ENCODE peak calls at places on chromosomes 4 and X, in four cellular contexts. W is K562, Z is HepG2, L is GM12878. O is an unnamed sample.

GRCh38 chr4:108035691-108036090 is 46.0 kb downstream of the HADH start:
- DNase-seq in W (no peak), Z (no peak), L (no peak), O (no peak)

GRCh38 chr4:55560096-55560495 is 13.4 kb upstream of the CLOCK start:
- DNase-seq in W (peak), Z (no peak), L (no peak), O (no peak)

GRCh38 chr4:110799171-110799570 is 176.3 kb upstream of the PITX2 start:
- DNase-seq in W (no peak), Z (no peak), L (no peak), O (no peak)

GRCh38 chrX:119507206-119507605 is 39.0 kb downstream of the SLC25A5 start:
- DNase-seq in W (no peak), Z (no peak), L (no peak), O (no peak)

GRCh38 chr4:69362351-69362750 is 82.1 kb downstream of the UGT2B28 start:
- DNase-seq in W (no peak), Z (no peak), L (no peak), O (no peak)

GRCh38 chrX:143472334-143472938 is 44.8 kb downstream of the SPANXN3 start:
- DNase-seq in W (no peak), Z (no peak), L (no peak), O (no peak)

GRCh38 chrX:57367649-57368048 is 81.1 kb downstream of the FAAH2 start:
- DNase-seq in W (no peak), Z (peak), L (no peak), O (no peak)

GRCh38 chr4:146051724-146052396 is 113.2 kb upstream of the ZNF827 start:
- DNase-seq in W (no peak), Z (no peak), L (no peak), O (no peak)

GRCh38 chr4:121168446-121168845 is 4.3 kb upstream of the TNIP3 start:
- DNase-seq in W (no peak), Z (no peak), L (no peak), O (no peak)

GRCh38 chrX:9873952-9874351 is 87.7 kb downstream of the SHROOM2 start:
- DNase-seq in W (peak), Z (peak), L (no peak), O (peak)

GRCh38 chrX:143633530-143634372 is 2.1 kb downstream of the SLITRK4 start:
- DNase-seq in W (no peak), Z (no peak), L (no peak), O (no peak)

GRCh38 chrX:31679861-31680260 is 608.0 kb upstream of the FTHL17 start:
- DNase-seq in W (no peak), Z (no peak), L (no peak), O (no peak)

GRCh38 chr4:112288455-112288854 is 2.8 kb upstream of the TIFA start:
- DNase-seq in W (no peak), Z (no peak), L (no peak), O (no peak)

GRCh38 chrX:107135076-107135964 is 16.7 kb upstream of the RBM41 start:
- DNase-seq in W (no peak), Z (peak), L (no peak), O (no peak)

GRCh38 chr4:182447938-182448280 is 204.7 kb downstream of the TENM3 start:
- DNase-seq in W (no peak), Z (no peak), L (no peak), O (peak)

GRCh38 chr4:1661695-1662094 is 22.4 kb downstream of the FAM53A start:
- DNase-seq in W (no peak), Z (peak), L (no peak), O (no peak)

GRCh38 chr4:94304365-94304971 is 38.2 kb downstream of the HPGDS start:
- DNase-seq in W (peak), Z (peak), L (no peak), O (no peak)

GRCh38 chrX:39577976-39578962 is 519.5 kb downstream of the BCOR start:
- DNase-seq in W (no peak), Z (no peak), L (peak), O (no peak)

GRCh38 chr4:87849612-87850011 is 16.8 kb downstream of the MEPE start:
- DNase-seq in W (no peak), Z (no peak), L (no peak), O (no peak)

GRCh38 chr4:61723492-61723891 is 523.4 kb downstream of the ADGRL3 start:
- DNase-seq in W (no peak), Z (no peak), L (no peak), O (peak)

GRCh38 chr4:83386931-83387897 is 52.6 kb upstream of the HPSE start:
- DNase-seq in W (no peak), Z (no peak), L (no peak), O (no peak)

GRCh38 chrX:43958529-43958928 is 14.7 kb downstream of the NDP start:
- DNase-seq in W (peak), Z (peak), L (peak), O (no peak)

GRCh38 chrX:101388604-101389003 is 2.2 kb upstream of the RPL36A start:
- DNase-seq in W (no peak), Z (no peak), L (no peak), O (no peak)

GRCh38 chr4:90833698-90834097 is 706.5 kb downstream of the CCSER1 start:
- DNase-seq in W (no peak), Z (no peak), L (no peak), O (no peak)

GRCh38 chr4:113784497-113785254 is 23.1 kb upstream of the CAMK2D start:
- DNase-seq in W (no peak), Z (peak), L (no peak), O (no peak)

GRCh38 chr4:38832624-38833528 is 23.7 kb downstream of the TLR6 start:
- DNase-seq in W (no peak), Z (no peak), L (no peak), O (peak)

GRCh38 chrX:40931921-40932320 is 153.3 kb upstream of the USP9X start:
- DNase-seq in W (no peak), Z (no peak), L (no peak), O (no peak)

GRCh38 chr4:145404754-145405153 is 76.9 kb upstream of the SMAD1 start:
- DNase-seq in W (no peak), Z (no peak), L (no peak), O (no peak)

GRCh38 chrX:102606115-102606514 is 6.8 kb downstream of the ARMCX5 start:
- DNase-seq in W (no peak), Z (no peak), L (no peak), O (no peak)

GRCh38 chrX:140229187-140229586 is 263.9 kb upstream of the CXorf66 start:
- DNase-seq in W (no peak), Z (no peak), L (no peak), O (no peak)

GRCh38 chr4:147913137-147913536 is 181.2 kb downstream of the ARHGAP10 start:
- DNase-seq in W (no peak), Z (no peak), L (no peak), O (no peak)

GRCh38 chr4:16900325-16900724 is 1.9 kb upstream of the LDB2 start:
- DNase-seq in W (no peak), Z (no peak), L (no peak), O (no peak)

GRCh38 chr4:16894406-16894805 is 4.0 kb downstream of the LDB2 start:
- DNase-seq in W (no peak), Z (no peak), L (no peak), O (no peak)

GRCh38 chr4:16897991-16898827 is at the start of gene LDB2:
- DNase-seq in W (no peak), Z (no peak), L (no peak), O (peak)

GRCh38 chr4:16896871-16897270 is 1.6 kb downstream of the LDB2 start:
- DNase-seq in W (no peak), Z (no peak), L (no peak), O (no peak)

GRCh38 chr4:16897351-16897750 is 1.1 kb downstream of the LDB2 start:
- DNase-seq in W (no peak), Z (no peak), L (no peak), O (no peak)
- TF ChIP-seq ETV6 in W (no peak), Z (no peak), L (no peak), O (no peak)

DNA sequence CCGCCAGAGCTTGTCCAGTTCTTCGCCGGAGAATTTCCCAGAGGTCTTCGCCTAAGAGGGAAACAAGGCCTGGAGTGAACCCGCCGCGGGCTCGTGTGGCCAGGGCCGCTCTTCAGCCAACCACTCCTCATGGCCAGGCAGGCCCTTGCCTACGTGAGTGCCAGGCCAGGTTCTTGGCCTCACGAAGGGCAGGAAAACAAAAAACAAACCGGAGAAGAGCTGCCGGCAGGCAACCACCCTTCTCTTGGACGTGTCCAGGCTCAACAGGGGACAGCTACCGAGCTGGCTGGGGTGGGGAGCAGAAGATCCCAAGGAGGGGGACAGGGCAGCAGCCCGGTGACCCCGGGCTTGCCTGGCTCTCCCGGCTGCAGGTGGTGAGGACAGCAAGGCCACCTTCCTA is 13.3 kb downstream of the LRPAP1 start:
- DNase-seq in W (no peak), Z (no peak), L (no peak), O (peak)
- TF ChIP-seq ESRRA in W (no peak), Z (no peak), L (no peak), O (no peak)

DNA sequence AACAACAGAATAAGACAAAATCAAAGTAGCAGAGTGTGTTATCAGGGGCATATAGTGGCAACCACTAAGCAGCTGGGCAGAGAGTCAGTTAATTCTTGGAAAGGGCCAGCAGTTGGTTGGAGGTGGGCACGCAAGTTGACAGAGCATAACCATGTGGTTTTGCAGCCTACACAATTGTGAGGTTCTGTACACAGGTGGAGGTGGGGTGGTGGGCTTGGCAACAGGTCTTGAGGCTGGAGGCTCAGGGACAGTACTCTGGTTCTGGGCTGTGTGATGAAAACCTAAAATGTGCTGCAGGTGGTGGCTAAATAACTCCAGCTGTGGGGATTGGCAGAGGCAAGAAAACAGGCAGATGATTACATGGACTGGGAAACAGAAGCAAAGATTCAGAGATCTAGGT is 1112.7 kb downstream of the PDHA2 start:
- DNase-seq in W (no peak), Z (no peak), L (no peak), O (no peak)
- TF ChIP-seq ETV6 in W (no peak), Z (no peak), L (no peak), O (no peak)

GRCh38 chr4:48360285-48360965 is 19.1 kb downstream of the SLAIN2 start:
- DNase-seq in W (no peak), Z (no peak), L (no peak), O (no peak)
- TF ChIP-seq ESRRA in W (no peak), Z (no peak), L (no peak), O (no peak)

GRCh38 chr4:139416073-139416673 is 37.7 kb upstream of the RAB33B start:
- DNase-seq in W (peak), Z (peak), L (no peak), O (no peak)

GRCh38 chr4:139420652-139421051 is 33.3 kb upstream of the RAB33B start:
- DNase-seq in W (no peak), Z (no peak), L (no peak), O (no peak)

DNA sequence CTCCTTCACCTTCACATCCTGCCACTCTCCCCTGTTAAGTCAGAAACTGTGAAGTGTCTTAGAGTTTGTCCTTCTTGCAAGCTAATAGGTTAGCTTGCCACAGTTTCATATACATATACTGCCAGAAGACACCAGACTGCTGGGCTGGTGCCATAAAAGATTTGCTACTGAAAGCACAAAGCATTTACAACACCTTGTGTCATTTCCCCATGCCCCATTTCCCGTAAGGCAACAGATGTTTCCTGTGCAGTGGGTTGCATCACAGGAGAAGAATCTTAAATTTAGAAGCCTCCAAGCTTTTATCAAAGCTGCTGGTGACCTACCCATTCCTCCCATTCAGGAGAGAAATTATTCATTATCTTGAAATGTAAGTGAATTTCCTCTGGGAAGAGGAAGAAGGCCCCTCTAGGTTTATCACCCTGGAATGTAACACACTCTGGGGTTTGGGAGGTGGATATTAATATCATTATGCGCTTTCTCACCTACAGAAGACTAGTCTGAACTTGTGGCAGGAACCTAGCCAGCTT is 34.5 kb upstream of the RAB33B start:
- DNase-seq in W (no peak), Z (no peak), L (no peak), O (no peak)
- TF ChIP-seq ETV6 in W (no peak), Z (no peak), L (no peak), O (no peak)

GRCh38 chr4:102586644-102587021 is 85.5 kb downstream of the NFKB1 start:
- DNase-seq in W (no peak), Z (no peak), L (peak), O (no peak)

GRCh38 chr4:102589743-102590142 is 88.6 kb downstream of the NFKB1 start:
- DNase-seq in W (no peak), Z (no peak), L (no peak), O (no peak)

GRCh38 chr4:102585329-102585728 is 84.2 kb downstream of the NFKB1 start:
- DNase-seq in W (no peak), Z (no peak), L (no peak), O (no peak)

GRCh38 chr4:102580463-102580842 is 79.3 kb downstream of the NFKB1 start:
- DNase-seq in W (no peak), Z (peak), L (no peak), O (no peak)

DNA sequence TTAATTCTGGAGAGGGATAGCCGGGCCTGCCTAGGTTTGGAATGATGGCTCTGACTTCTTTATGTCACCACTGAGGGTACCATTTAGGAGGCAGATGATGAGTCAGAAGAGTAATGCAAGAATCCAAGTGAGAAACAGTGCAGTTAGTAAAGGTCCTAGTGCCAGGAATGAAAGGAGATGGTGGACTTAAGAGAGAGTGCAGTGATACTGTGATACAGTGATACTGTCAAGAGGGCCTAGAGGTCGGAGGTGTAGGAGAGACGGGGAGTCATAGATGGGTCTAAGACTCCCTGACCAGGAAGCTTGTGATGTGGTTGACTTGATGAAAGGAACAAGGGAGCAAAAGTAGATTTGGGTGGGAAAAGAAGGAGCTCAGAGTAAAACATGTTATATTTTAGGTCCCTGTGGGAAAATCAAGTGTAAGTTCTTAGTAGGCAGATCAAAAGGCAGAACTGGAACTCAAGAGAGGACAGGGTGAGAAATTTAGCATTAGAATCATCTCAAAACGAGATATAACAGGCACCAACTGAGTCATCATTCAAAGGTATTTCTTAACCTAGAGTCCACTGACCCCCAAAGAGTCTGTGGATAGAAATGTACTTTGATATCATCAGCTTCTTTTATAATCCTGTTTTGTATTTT is 85.0 kb downstream of the NFKB1 start:
- DNase-seq in W (no peak), Z (no peak), L (peak), O (no peak)
- TF ChIP-seq ESRRA in W (no peak), Z (no peak), L (no peak), O (no peak)

GRCh38 chrX:125998432-125998831 is 167.7 kb downstream of the DCAF12L2 start:
- DNase-seq in W (no peak), Z (no peak), L (no peak), O (no peak)
- TF ChIP-seq ETV6 in W (no peak), Z (no peak), L (no peak), O (no peak)

O was measured in WTC11.